ENCODE peak calls at places on chromosomes 12 and 14, in eight cellular contexts. O, P, C, X, G, K, U and H are unnamed samples.

GRCh38 chr12:9925746-9926393 is 6.3 kb downstream of the CLEC2A start:
- DNase-seq in G (peak), C (peak), P (no peak), X (peak), U (no peak), O (peak), K (peak), H (peak)

GRCh38 chr12:71780207-71780822 is 25.7 kb downstream of the RAB21 start:
- DNase-seq in U (no peak), C (peak), O (peak), G (peak), K (no peak), X (peak), P (peak), H (peak)

GRCh38 chr14:104676694-104677505 is 12.5 kb upstream of the INF2 start:
- DNase-seq in K (no peak), O (no peak), P (peak), U (no peak), G (no peak), C (no peak), X (no peak), H (no peak)

GRCh38 chr12:6450091-6450868 is 1.6 kb upstream of the TAPBPL start:
- DNase-seq in K (no peak), O (no peak), U (no peak), X (no peak), G (no peak), C (no peak), P (no peak), H (no peak)

GRCh38 chr14:72941286-72941985 is 15.2 kb downstream of the DCAF4 start:
- DNase-seq in K (no peak), P (no peak), O (no peak), U (no peak), X (no peak), C (no peak), G (no peak), H (no peak)

GRCh38 chr12:128771681-128772080 is 52.1 kb downstream of the SLC15A4 start:
- DNase-seq in G (no peak), P (no peak), X (no peak), K (no peak), C (no peak), O (no peak), U (no peak), H (no peak)

GRCh38 chr14:36579573-36580140 is 2.8 kb downstream of the NKX2-8 start:
- DNase-seq in X (no peak), K (no peak), U (no peak), C (no peak), P (no peak), G (no peak), O (no peak), H (no peak)

GRCh38 chr12:31118347-31118830 is 44.7 kb downstream of the DDX11 start:
- DNase-seq in C (no peak), G (no peak), P (no peak), K (no peak), X (peak), U (peak), O (no peak), H (no peak)

GRCh38 chr12:119444462-119445044 is 110.0 kb downstream of the CCDC60 start:
- DNase-seq in K (no peak), X (peak), G (no peak), U (peak), P (peak), C (peak), O (peak), H (peak)

GRCh38 chr12:92342574-92342973 is 196.9 kb upstream of the BTG1 start:
- DNase-seq in C (no peak), G (no peak), O (no peak), X (no peak), U (no peak), K (no peak), P (no peak), H (no peak)

GRCh38 chr12:90628213-90628612 is 326.8 kb downstream of the CCER1 start:
- DNase-seq in O (no peak), P (no peak), C (no peak), G (no peak), K (no peak), U (no peak), X (no peak), H (no peak)

GRCh38 chr12:101829639-101830390 is 944 bp downstream of the GNPTAB start:
- DNase-seq in C (peak), K (no peak), U (no peak), O (no peak), G (no peak), P (no peak), X (no peak), H (peak)

GRCh38 chr12:69630191-69630590 is 19.5 kb upstream of the LRRC10 start:
- DNase-seq in K (no peak), G (no peak), P (no peak), O (no peak), U (no peak), X (no peak), C (peak), H (peak)

GRCh38 chr14:91250912-91251311 is 6.4 kb upstream of the GPR68 start:
- DNase-seq in K (no peak), C (peak), X (no peak), O (no peak), P (no peak), G (no peak), U (no peak), H (peak)

GRCh38 chr14:20624495-20625070 is 16.9 kb downstream of the OR6S1 start:
- DNase-seq in U (no peak), O (peak), P (no peak), X (peak), K (no peak), G (no peak), C (no peak), H (peak)

GRCh38 chr12:121797937-121798801 is 4.7 kb upstream of the RHOF start:
- DNase-seq in O (peak), U (peak), C (peak), G (no peak), X (no peak), P (no peak), K (no peak), H (peak)